ENCODE peak calls at places on chromosomes 1 and 21, in five cellular contexts. Q is Peyer's patch; T is left colon; K is stimulated activated CD8-positive, alpha-beta memory T cell treated with anti-CD3 and anti-CD28 coated beads, Interleukin-7, amount 100 ng/mL, for 24 hours; C is transverse colon. S is an unnamed sample.

GRCh38 chr1:230985711-230986110 is 6.8 kb downstream of the ARV1 start:
- DNase-seq in Q (peak), T (peak), K (no peak), C (peak), S (no peak)

GRCh38 chr1:118119111-118119510 is 65.9 kb downstream of the SPAG17 start:
- DNase-seq in Q (no peak), T (no peak), K (no peak), C (no peak), S (no peak)

GRCh38 chr1:51666463-51666862 is 49.6 kb downstream of the OSBPL9 start:
- DNase-seq in Q (no peak), T (no peak), K (no peak), C (no peak), S (no peak)

GRCh38 chr21:26709090-26709489 is 136.0 kb upstream of the CYYR1 start:
- DNase-seq in Q (no peak), T (no peak), K (no peak), C (no peak), S (no peak)

GRCh38 chr1:202979459-202979858 is 12.4 kb upstream of the CYB5R1 start:
- DNase-seq in Q (no peak), T (no peak), K (no peak), C (no peak), S (no peak)

GRCh38 chr1:151495316-151495715 is 15.9 kb upstream of the CGN start:
- DNase-seq in Q (no peak), T (no peak), K (no peak), C (no peak), S (no peak)

GRCh38 chr1:48202030-48202752 is 20.3 kb upstream of the SLC5A9 start:
- DNase-seq in Q (peak), T (peak), K (peak), C (peak), S (peak)

GRCh38 chr1:88983791-88984552 is 8.5 kb downstream of the KYAT3 start:
- DNase-seq in Q (no peak), T (no peak), K (no peak), C (no peak), S (peak)

GRCh38 chr1:228043281-228043845 is 36.6 kb downstream of the WNT3A start:
- DNase-seq in Q (peak), T (no peak), K (no peak), C (no peak), S (no peak)

GRCh38 chr1:216688127-216688657 is 35.0 kb downstream of the ESRRG start:
- DNase-seq in Q (no peak), T (no peak), K (no peak), C (no peak), S (no peak)

GRCh38 chr1:248841702-248842395 is 3.8 kb downstream of the ZNF672 start:
- DNase-seq in Q (peak), T (peak), K (no peak), C (peak), S (peak)

GRCh38 chr1:228753933-228754332 is 18.7 kb downstream of the RHOU start:
- DNase-seq in Q (no peak), T (no peak), K (no peak), C (no peak), S (no peak)

GRCh38 chr1:166933633-166934032 is 41.7 kb downstream of the ILDR2 start:
- DNase-seq in Q (no peak), T (no peak), K (no peak), C (no peak), S (no peak)

GRCh38 chr21:44518684-44519083 is 21.3 kb downstream of the KRTAP10-1 start:
- DNase-seq in Q (no peak), T (no peak), K (no peak), C (no peak), S (no peak)

GRCh38 chr21:44498965-44499560 is 40.9 kb downstream of the KRTAP10-1 start:
- DNase-seq in Q (no peak), T (peak), K (no peak), C (peak), S (no peak)

GRCh38 chr1:234737915-234738314 is 127.9 kb upstream of the IRF2BP2 start:
- DNase-seq in Q (no peak), T (no peak), K (no peak), C (no peak), S (no peak)

GRCh38 chr21:34074283-34075098 is 1.1 kb downstream of the MRPS6 start:
- DNase-seq in Q (peak), T (peak), K (no peak), C (no peak), S (peak)

GRCh38 chr1:170586321-170586855 is 54.4 kb downstream of the GORAB start:
- DNase-seq in Q (no peak), T (no peak), K (no peak), C (no peak), S (no peak)

GRCh38 chr1:27528701-27529637 is 39.0 kb upstream of the WASF2 start:
- DNase-seq in Q (peak), T (peak), K (no peak), C (peak), S (peak)

GRCh38 chr1:29322861-29323585 is 86.7 kb downstream of the PTPRU start:
- DNase-seq in Q (no peak), T (no peak), K (no peak), C (no peak), S (no peak)

GRCh38 chr1:35660581-35661473 is 19.5 kb upstream of the PSMB2 start:
- DNase-seq in Q (no peak), T (no peak), K (no peak), C (no peak), S (peak)

GRCh38 chr1:191714810-191715209 is 443.5 kb upstream of the RGS18 start:
- DNase-seq in Q (no peak), T (no peak), K (no peak), C (no peak), S (no peak)

GRCh38 chr21:31514598-31514997 is 144.9 kb upstream of the SOD1 start:
- DNase-seq in Q (no peak), T (no peak), K (no peak), C (no peak), S (no peak)

GRCh38 chr1:31263408-31263807 is 23.7 kb upstream of the NKAIN1 start:
- DNase-seq in Q (no peak), T (no peak), K (no peak), C (no peak), S (no peak)

S was measured in NAMALWA.